ENCODE peak calls at places on chromosomes 16 and 17, in eight cellular contexts. U is foreskin keratinocyte, D is IMR-90, H is HCT116, V is left ventricle myocardium inferior, E is ovary, C is hepatocyte, Z is sigmoid colon. J is an unnamed sample.

GRCh38 chr17:19345486-19346350 is 16.8 kb downstream of the B9D1 start:
- DNase-seq in D (no peak), Z (peak), U (no peak), H (no peak), E (no peak), C (no peak), V (no peak), J (no peak)

GRCh38 chr16:15643453-15644305 is 725 bp upstream of the MARF1 start:
- DNase-seq in V (no peak), C (peak), Z (no peak), U (no peak), E (peak), D (peak), H (peak), J (peak)

GRCh38 chr17:29948460-29949185 is 7.2 kb downstream of the EFCAB5 start:
- DNase-seq in D (no peak), Z (no peak), C (no peak), H (no peak), V (no peak), U (no peak), E (no peak), J (no peak)

GRCh38 chr16:24609740-24610420 is 70.5 kb downstream of the RBBP6 start:
- DNase-seq in Z (peak), H (no peak), C (peak), D (peak), E (peak), V (peak), U (no peak), J (no peak)

GRCh38 chr16:22887445-22887844 is 73.5 kb downstream of the HS3ST2 start:
- DNase-seq in Z (no peak), H (no peak), U (no peak), E (no peak), C (no peak), D (no peak), V (no peak), J (no peak)

GRCh38 chr17:30082807-30083206 is 33.8 kb upstream of the NSRP1 start:
- DNase-seq in C (no peak), U (no peak), E (no peak), H (no peak), Z (no peak), V (no peak), D (no peak), J (no peak)

GRCh38 chr16:26016989-26017388 is 325.2 kb downstream of the HS3ST4 start:
- DNase-seq in D (no peak), U (no peak), H (no peak), E (no peak), C (no peak), Z (no peak), V (no peak), J (no peak)

GRCh38 chr17:48012151-48012520 is 25.5 kb downstream of the COPZ2 start:
- DNase-seq in C (peak), D (no peak), V (peak), U (no peak), Z (no peak), E (no peak), H (no peak), J (no peak)

GRCh38 chr17:74864866-74865395 is 5.2 kb upstream of the GRIN2C start:
- DNase-seq in U (no peak), H (peak), V (peak), C (peak), Z (peak), E (peak), D (peak), J (peak)

GRCh38 chr16:85959686-85960085 is 60.7 kb downstream of the IRF8 start:
- DNase-seq in Z (no peak), H (no peak), D (no peak), E (no peak), V (no peak), U (no peak), C (peak), J (no peak)

GRCh38 chr17:50090971-50091950 is 3.9 kb upstream of the PDK2 start:
- DNase-seq in E (no peak), C (no peak), V (no peak), U (no peak), H (no peak), D (no peak), Z (no peak), J (no peak)
- H3K27ac ChIP-seq in E (no peak), C (no peak), V (no peak), U (no peak), H (no peak), D (no peak), Z (no peak), J (peak)

GRCh38 chr17:45812102-45812501 is 28.0 kb downstream of the CRHR1 start:
- DNase-seq in D (no peak), Z (no peak), U (peak), E (no peak), H (peak), V (no peak), C (no peak), J (no peak)
- TF ChIP-seq CTCF in D (no peak), Z (no peak), U (peak), E (no peak), H (peak), V (peak), C (no peak), J (peak)

DNA sequence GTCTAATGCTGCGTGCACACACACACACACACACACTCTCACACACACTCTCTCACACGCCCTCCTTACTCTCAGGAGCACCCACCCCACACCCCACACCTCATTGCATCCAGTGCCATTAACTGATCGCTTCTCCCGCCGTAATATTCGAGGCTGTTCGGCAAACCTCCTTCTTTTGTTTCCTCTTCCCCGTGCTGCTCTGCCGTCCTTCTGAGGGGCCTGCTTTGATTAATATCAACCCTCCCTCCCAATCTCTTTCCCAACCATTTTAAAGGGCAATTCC is 156.2 kb upstream of the TNRC6C start:
- DNase-seq in E (no peak), H (no peak), D (no peak), C (no peak), V (no peak), U (no peak), Z (no peak), J (no peak)
- H3K27ac ChIP-seq in E (no peak), H (no peak), D (no peak), C (no peak), V (no peak), U (no peak), Z (peak), J (no peak)

GRCh38 chr17:43171761-43172487 is 910 bp downstream of the NBR1 start:
- DNase-seq in Z (peak), D (peak), V (no peak), C (peak), U (peak), H (peak), E (peak), J (peak)

GRCh38 chr17:43169561-43170139 is 1.4 kb upstream of the NBR1 start:
- DNase-seq in V (peak), D (peak), C (peak), E (peak), H (no peak), U (no peak), Z (peak), J (peak)

GRCh38 chr17:43170140-43170765 is 761 bp upstream of the NBR1 start:
- DNase-seq in E (peak), C (peak), U (peak), Z (peak), V (peak), H (peak), D (peak), J (peak)

GRCh38 chr17:43175213-43176118 is 4.5 kb downstream of the NBR1 start:
- DNase-seq in E (no peak), U (no peak), C (no peak), H (no peak), V (no peak), Z (no peak), D (peak), J (no peak)

GRCh38 chr17:43170766-43171681 is at the start of gene NBR1:
- DNase-seq in Z (peak), D (peak), C (peak), V (peak), E (peak), H (peak), U (peak), J (peak)
- TF ChIP-seq CTCF in Z (no peak), D (peak), C (peak), V (peak), E (peak), H (no peak), U (no peak), J (no peak)

GRCh38 chr16:75114179-75114945 is 2.2 kb downstream of the LDHD start:
- DNase-seq in Z (no peak), E (no peak), C (no peak), V (no peak), U (no peak), D (no peak), H (no peak), J (no peak)

GRCh38 chr16:75116911-75117245 is 298 bp upstream of the LDHD start:
- DNase-seq in V (no peak), E (no peak), U (no peak), C (no peak), D (no peak), H (no peak), Z (no peak), J (no peak)

GRCh38 chr16:75114946-75115825 is 1.4 kb downstream of the LDHD start:
- DNase-seq in H (no peak), D (no peak), C (no peak), Z (no peak), U (no peak), E (no peak), V (no peak), J (no peak)

GRCh38 chr16:75113541-75114121 is 2.9 kb downstream of the LDHD start:
- DNase-seq in H (no peak), E (no peak), C (no peak), Z (no peak), U (no peak), D (no peak), V (no peak), J (no peak)

GRCh38 chr16:75116081-75116910 is at the start of gene LDHD:
- DNase-seq in E (peak), U (no peak), Z (peak), D (no peak), C (peak), V (peak), H (peak), J (peak)
- H3K27ac ChIP-seq in E (peak), U (no peak), Z (no peak), D (no peak), C (no peak), V (peak), H (peak), J (peak)

DNA sequence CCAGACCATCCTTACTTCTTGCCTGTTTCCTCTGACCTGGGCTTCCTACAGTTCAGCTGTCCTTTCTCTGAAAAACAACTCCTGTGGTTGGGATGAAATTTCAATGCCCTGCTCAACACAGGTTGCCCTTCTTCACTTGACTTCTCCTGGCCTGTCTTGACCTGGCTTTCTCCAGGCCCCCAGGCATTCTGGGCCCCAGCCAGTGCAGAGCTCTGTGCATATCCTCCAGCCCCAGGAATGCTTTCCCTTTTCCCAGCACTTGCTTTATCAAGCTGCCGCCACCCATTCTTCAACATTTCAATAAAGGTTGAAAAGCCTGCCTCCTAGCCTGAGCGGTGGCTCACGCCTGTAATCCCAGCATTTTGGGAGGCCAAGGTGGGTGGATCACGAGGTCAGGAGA is 10.7 kb downstream of the ODAD4 start:
- DNase-seq in C (no peak), Z (no peak), V (no peak), U (no peak), D (no peak), H (no peak), E (no peak), J (no peak)
- TF ChIP-seq CTCF in C (no peak), Z (no peak), V (no peak), U (no peak), D (no peak), H (no peak), E (no peak), J (no peak)

DNA sequence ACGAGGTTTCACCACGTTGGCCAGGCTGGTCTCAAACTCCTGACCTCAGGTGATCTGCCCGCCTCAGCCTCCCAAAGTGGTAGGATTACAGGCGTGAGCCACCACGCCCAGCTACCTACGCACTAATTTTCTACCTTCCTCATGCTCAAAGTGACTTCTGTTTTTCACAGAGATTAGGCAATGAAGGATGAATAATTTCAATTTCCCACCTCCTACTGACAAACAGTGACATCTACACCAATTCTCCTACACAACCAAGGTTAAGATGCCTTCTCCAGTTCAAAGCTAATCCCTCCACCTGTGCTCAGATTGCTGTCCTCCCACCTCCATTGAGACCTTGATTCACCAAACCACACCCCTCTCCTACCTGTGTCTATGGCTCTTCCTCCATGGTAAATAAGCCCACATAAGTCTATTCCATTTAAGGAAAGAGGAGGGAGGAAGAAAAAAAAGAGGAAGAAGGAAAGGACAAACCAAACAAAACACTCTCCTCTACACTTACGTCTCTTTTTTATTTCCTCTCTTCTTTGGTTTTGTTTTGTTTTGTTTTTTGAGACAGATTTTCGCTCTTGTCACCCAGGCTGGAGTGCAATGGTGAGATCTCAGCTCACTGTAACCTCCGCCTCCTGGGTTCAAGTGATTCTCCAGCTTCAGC is 5.5 kb upstream of the MED11 start:
- DNase-seq in U (no peak), C (no peak), H (no peak), Z (no peak), E (no peak), V (no peak), D (no peak), J (no peak)
- H3K27ac ChIP-seq in U (no peak), C (no peak), H (no peak), Z (no peak), E (no peak), V (no peak), D (no peak), J (no peak)

GRCh38 chr16:16991711-16992110 is 479.0 kb downstream of the XYLT1 start:
- DNase-seq in V (no peak), C (no peak), Z (no peak), U (no peak), H (no peak), D (no peak), E (no peak), J (no peak)
- TF ChIP-seq CTCF in V (no peak), C (no peak), Z (no peak), U (no peak), H (no peak), D (no peak), E (no peak), J (no peak)

DNA sequence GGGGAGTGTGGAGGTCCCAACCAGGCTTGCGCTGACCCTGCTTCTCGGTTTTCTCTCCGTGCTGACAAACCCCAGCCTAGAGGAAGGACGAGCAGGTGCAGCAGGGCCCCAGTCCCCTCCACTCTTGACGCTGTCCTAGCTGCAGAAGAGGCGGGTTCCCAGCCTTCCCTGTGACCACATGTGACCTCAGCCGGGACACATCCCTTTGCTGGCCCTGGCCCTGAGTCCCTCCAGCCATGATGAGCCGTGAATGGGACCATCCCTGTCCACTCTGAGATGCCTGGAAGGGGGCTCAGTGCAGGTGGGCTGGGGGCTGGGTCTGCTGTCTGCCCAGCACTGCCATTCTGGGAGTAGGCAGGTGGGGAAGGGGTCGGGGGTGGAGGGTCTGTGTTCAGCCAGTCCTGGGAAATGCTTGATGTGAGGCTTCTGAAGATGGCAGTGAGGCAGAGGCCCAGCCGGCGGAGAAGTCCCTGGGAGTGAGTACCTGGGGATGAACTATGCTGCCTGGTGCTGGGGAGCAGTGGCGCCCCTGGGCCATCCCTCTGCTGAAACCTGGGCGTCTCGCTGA is 1.9 kb upstream of the TUBB3 start:
- DNase-seq in U (no peak), C (no peak), V (no peak), E (no peak), H (no peak), D (no peak), Z (no peak), J (no peak)
- H3K27ac ChIP-seq in U (no peak), C (peak), V (peak), E (no peak), H (peak), D (peak), Z (peak), J (peak)

J was measured in RWPE1.